ENCODE peak calls at places on chromosomes 2 and 18, in ten cellular contexts. Z is upper lobe of right lung; W is astrocyte of the cerebellum; H is GM12865; D is BJ; E is CD4-positive, alpha-beta T cell; S is cardiac fibroblast; V is psoas muscle; G is lower lobe of right lung; U is B cell. A is an unnamed sample.

GRCh38 chr2:89000235-89000634 is 308.8 kb downstream of the RPIA start:
- DNase-seq in Z (no peak), W (no peak), H (no peak), D (no peak), E (no peak), S (no peak), V (no peak), G (no peak), U (no peak), A (no peak)

GRCh38 chr2:73091164-73091563 is 19.7 kb upstream of the SFXN5 start:
- DNase-seq in Z (no peak), W (peak), H (no peak), D (no peak), E (no peak), S (no peak), V (no peak), G (no peak), U (no peak), A (no peak)

GRCh38 chr2:134674687-134675086 is 44.1 kb downstream of the TMEM163 start:
- DNase-seq in Z (no peak), W (no peak), H (no peak), D (no peak), E (no peak), S (no peak), V (no peak), G (no peak), U (no peak), A (no peak)

GRCh38 chr18:79477711-79478483 is 82.2 kb downstream of the NFATC1 start:
- DNase-seq in Z (no peak), W (no peak), H (no peak), D (no peak), E (no peak), S (no peak), V (peak), G (no peak), U (no peak), A (no peak)

GRCh38 chr2:3680548-3681345 is 22.6 kb upstream of the DCDC2C start:
- DNase-seq in Z (no peak), W (no peak), H (no peak), D (no peak), E (no peak), S (no peak), V (no peak), G (no peak), U (no peak), A (no peak)

GRCh38 chr2:196113061-196113974 is 44.7 kb upstream of the DNAH7 start:
- DNase-seq in Z (no peak), W (peak), H (no peak), D (no peak), E (no peak), S (peak), V (no peak), G (no peak), U (no peak), A (peak)

GRCh38 chr18:62769216-62769615 is 53.9 kb downstream of the PHLPP1 start:
- DNase-seq in Z (no peak), W (no peak), H (no peak), D (no peak), E (no peak), S (no peak), V (no peak), G (no peak), U (no peak), A (no peak)

GRCh38 chr2:111022630-111023029 is 98.1 kb upstream of the BCL2L11 start:
- DNase-seq in Z (no peak), W (no peak), H (no peak), D (no peak), E (no peak), S (no peak), V (no peak), G (peak), U (no peak), A (no peak)

GRCh38 chr18:731185-731584 is 18.8 kb upstream of the ENOSF1 start:
- DNase-seq in Z (no peak), W (no peak), H (no peak), D (no peak), E (no peak), S (no peak), V (no peak), G (no peak), U (no peak), A (no peak)

GRCh38 chr2:189304360-189304759 is 124.8 kb upstream of the COL5A2 start:
- DNase-seq in Z (no peak), W (no peak), H (no peak), D (no peak), E (peak), S (no peak), V (no peak), G (no peak), U (no peak), A (no peak)

GRCh38 chr2:222823183-222823915 is 37.5 kb upstream of the ACSL3 start:
- DNase-seq in Z (no peak), W (no peak), H (no peak), D (no peak), E (no peak), S (no peak), V (peak), G (no peak), U (no peak), A (no peak)

GRCh38 chr2:100756704-100757103 is 63.2 kb upstream of the NPAS2 start:
- DNase-seq in Z (no peak), W (no peak), H (no peak), D (no peak), E (no peak), S (peak), V (no peak), G (no peak), U (no peak), A (no peak)

GRCh38 chr2:169845016-169845415 is 17.8 kb downstream of the UBR3 start:
- DNase-seq in Z (no peak), W (no peak), H (no peak), D (no peak), E (no peak), S (peak), V (no peak), G (no peak), U (no peak), A (no peak)

GRCh38 chr2:225244933-225245332 is 154.6 kb upstream of the NYAP2 start:
- DNase-seq in Z (no peak), W (no peak), H (no peak), D (no peak), E (no peak), S (no peak), V (no peak), G (no peak), U (no peak), A (no peak)

GRCh38 chr2:118190365-118190916 is 102.2 kb downstream of the INSIG2 start:
- DNase-seq in Z (no peak), W (no peak), H (no peak), D (no peak), E (no peak), S (no peak), V (no peak), G (no peak), U (no peak), A (no peak)

GRCh38 chr2:175227382-175227781 is 45.9 kb upstream of the ATP5MC3 start:
- DNase-seq in Z (no peak), W (no peak), H (no peak), D (no peak), E (no peak), S (no peak), V (no peak), G (no peak), U (no peak), A (no peak)

GRCh38 chr2:8525582-8526402 is 156.1 kb upstream of the ID2 start:
- DNase-seq in Z (peak), W (peak), H (peak), D (no peak), E (no peak), S (peak), V (peak), G (peak), U (no peak), A (no peak)

GRCh38 chr2:161428240-161428587 is 12.1 kb downstream of the TBR1 start:
- DNase-seq in Z (no peak), W (no peak), H (no peak), D (no peak), E (no peak), S (no peak), V (no peak), G (no peak), U (no peak), A (no peak)

GRCh38 chr18:11488175-11488574 is 121.2 kb upstream of the SLC35G4 start:
- DNase-seq in Z (no peak), W (peak), H (no peak), D (no peak), E (no peak), S (peak), V (no peak), G (no peak), U (no peak), A (no peak)

GRCh38 chr2:179172894-179173293 is 91.7 kb downstream of the SESTD1 start:
- DNase-seq in Z (no peak), W (no peak), H (no peak), D (no peak), E (no peak), S (no peak), V (no peak), G (no peak), U (no peak), A (no peak)

GRCh38 chr18:46046126-46046525 is 25.9 kb downstream of the PSTPIP2 start:
- DNase-seq in Z (no peak), W (no peak), H (no peak), D (no peak), E (no peak), S (no peak), V (no peak), G (no peak), U (no peak), A (no peak)
- TF ChIP-seq CTCF in Z (no peak), W (no peak), H (no peak), D (no peak), E (no peak), S (no peak), V (no peak), G (no peak), U (no peak), A (no peak)

GRCh38 chr18:25103468-25104155 is 248.4 kb downstream of the ZNF521 start:
- DNase-seq in Z (no peak), W (no peak), H (no peak), D (no peak), E (no peak), S (no peak), V (no peak), G (no peak), U (no peak), A (no peak)

GRCh38 chr18:25102657-25103056 is 249.3 kb downstream of the ZNF521 start:
- DNase-seq in Z (no peak), W (no peak), H (no peak), D (no peak), E (no peak), S (no peak), V (no peak), G (no peak), U (no peak), A (no peak)

GRCh38 chr18:25097119-25098114 is 254.5 kb downstream of the ZNF521 start:
- DNase-seq in Z (no peak), W (peak), H (no peak), D (no peak), E (no peak), S (no peak), V (no peak), G (no peak), U (no peak), A (no peak)

DNA sequence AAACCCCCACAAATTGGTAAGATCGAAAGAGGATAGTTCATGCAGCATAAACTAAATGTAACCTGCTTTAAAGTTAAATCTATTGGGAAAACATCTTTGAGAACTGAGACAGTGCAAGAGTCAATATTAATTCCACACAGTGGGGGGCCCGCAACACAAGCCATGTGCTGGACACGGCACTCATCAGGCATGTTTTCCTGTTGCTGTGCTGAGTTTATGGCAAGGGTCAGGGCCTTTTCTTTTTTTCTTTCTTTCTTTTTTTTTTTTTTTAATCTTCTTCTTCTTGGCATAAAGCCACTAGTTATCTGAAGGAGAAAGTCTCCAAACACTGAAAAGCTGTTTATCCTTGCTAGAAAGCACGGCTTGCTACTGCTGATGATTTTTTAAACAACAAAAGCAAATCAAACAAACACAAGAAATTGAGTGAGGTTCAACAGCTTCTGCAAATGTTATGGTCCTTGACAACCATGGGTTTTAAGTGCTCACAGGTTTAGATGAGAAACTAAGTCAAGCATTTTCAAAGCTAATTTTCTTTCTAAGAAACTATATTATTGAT is 252.1 kb downstream of the ZNF521 start:
- DNase-seq in Z (no peak), W (no peak), H (no peak), D (no peak), E (no peak), S (peak), V (no peak), G (no peak), U (no peak), A (no peak)
- TF ChIP-seq CTCF in Z (no peak), W (no peak), H (no peak), D (peak), E (no peak), S (no peak), V (no peak), G (no peak), U (no peak), A (no peak)

GRCh38 chr2:232878855-232879617 is 9.0 kb downstream of the SNORC start:
- DNase-seq in Z (peak), W (no peak), H (no peak), D (no peak), E (no peak), S (no peak), V (peak), G (peak), U (no peak), A (no peak)
- TF ChIP-seq CTCF in Z (no peak), W (no peak), H (no peak), D (no peak), E (no peak), S (no peak), V (no peak), G (no peak), U (no peak), A (no peak)

GRCh38 chr2:68359889-68360288 is 5.2 kb upstream of the PLEK start:
- DNase-seq in Z (no peak), W (no peak), H (no peak), D (no peak), E (no peak), S (no peak), V (no peak), G (no peak), U (no peak), A (no peak)
- TF ChIP-seq CTCF in Z (no peak), W (peak), H (peak), D (no peak), E (no peak), S (no peak), V (no peak), G (no peak), U (peak), A (no peak)

DNA sequence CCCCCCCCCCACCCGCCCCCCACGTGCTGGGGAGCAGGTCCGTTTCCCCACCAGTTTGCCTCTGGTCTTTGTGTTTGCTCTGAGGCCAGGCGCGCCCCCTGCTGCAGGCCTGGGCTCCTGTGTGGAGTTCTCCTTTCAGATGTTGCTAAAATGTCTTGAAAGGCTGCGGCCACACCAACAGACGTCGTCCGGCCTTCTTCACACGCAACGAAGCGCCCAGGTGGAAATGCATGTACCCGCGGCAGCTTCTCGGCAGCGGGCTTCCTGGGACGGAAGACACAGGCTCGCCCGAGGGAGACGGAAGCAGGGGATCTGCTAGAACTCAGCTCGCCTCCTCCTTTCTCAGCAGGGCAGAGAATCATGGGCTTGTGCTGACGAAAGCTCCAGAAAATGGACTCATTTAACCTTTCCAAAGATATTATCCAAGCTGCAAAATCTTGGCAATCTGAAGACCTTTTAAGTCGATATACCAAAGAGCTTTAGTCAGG is 125.3 kb upstream of the ZNF516 start:
- DNase-seq in Z (peak), W (no peak), H (peak), D (no peak), E (peak), S (peak), V (peak), G (peak), U (no peak), A (peak)
- TF ChIP-seq CTCF in Z (peak), W (peak), H (peak), D (peak), E (peak), S (peak), V (peak), G (peak), U (peak), A (peak)

GRCh38 chr2:53040536-53041229 is 726.9 kb upstream of the CHAC2 start:
- DNase-seq in Z (no peak), W (no peak), H (no peak), D (no peak), E (no peak), S (no peak), V (no peak), G (no peak), U (no peak), A (no peak)
- TF ChIP-seq CTCF in Z (no peak), W (peak), H (no peak), D (peak), E (no peak), S (peak), V (no peak), G (no peak), U (no peak), A (no peak)

GRCh38 chr2:120856421-120856862 is 120.8 kb downstream of the GLI2 start:
- DNase-seq in Z (peak), W (no peak), H (no peak), D (no peak), E (no peak), S (no peak), V (no peak), G (peak), U (no peak), A (no peak)
- TF ChIP-seq CTCF in Z (peak), W (peak), H (no peak), D (peak), E (no peak), S (no peak), V (peak), G (no peak), U (no peak), A (peak)

DNA sequence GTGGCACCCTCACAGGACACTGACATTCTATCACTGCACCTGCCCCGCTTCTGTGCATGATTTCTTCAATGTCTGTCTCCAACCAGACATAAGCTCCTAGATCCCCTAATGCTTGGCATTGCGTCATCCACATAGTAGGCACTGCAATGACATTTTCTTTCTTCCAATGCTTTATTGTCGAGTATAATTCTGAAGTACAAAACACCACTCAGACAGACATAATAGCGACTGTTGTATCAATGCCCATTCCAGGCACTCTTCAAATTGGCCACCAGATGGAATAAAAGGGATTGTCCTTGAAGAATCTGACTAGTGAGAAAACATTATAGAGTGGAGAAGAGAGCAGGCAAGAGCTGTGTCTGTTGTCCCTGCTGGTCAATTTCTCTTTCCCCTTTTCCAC is 89.0 kb downstream of the LPIN1 start:
- DNase-seq in Z (no peak), W (no peak), H (no peak), D (no peak), E (no peak), S (peak), V (no peak), G (no peak), U (no peak), A (no peak)
- TF ChIP-seq CTCF in Z (no peak), W (no peak), H (no peak), D (no peak), E (no peak), S (peak), V (no peak), G (no peak), U (no peak), A (no peak)

DNA sequence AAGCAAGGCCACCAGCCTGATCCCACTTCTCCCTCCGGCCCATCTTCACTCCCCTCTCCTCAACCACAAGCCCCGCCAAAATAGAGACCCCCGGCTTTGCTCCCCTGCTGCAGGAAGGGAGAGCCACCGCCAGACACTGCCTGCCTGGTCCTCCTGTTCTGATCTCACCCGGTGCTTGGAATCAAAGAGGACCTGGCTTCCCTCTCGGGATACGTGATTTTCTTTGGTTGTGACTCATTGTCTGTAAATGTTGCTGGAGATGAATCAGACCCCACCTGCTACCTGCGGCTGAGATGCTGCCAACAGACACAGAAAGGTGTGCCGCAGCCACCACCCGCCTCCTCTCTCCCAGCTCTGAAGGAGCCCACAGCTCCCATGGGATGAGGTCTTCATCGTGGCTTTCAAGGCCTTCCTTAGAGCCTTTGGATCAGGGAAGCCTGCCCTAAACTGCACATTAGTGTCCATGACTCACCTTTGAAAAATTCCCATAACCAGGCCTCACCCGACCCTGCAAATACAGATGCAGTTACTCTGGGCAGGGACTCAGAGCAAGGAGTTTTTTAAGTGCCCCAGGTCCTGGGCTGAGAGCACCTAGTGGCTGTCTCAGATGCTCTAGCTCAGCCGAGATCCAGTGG is 79.4 kb upstream of the ZNF532 start:
- DNase-seq in Z (no peak), W (peak), H (no peak), D (peak), E (no peak), S (peak), V (no peak), G (no peak), U (no peak), A (no peak)
- TF ChIP-seq CTCF in Z (no peak), W (peak), H (no peak), D (peak), E (no peak), S (peak), V (no peak), G (no peak), U (no peak), A (no peak)